ENCODE peak calls at places on chromosome 7, in six cellular contexts. N is mammary epithelial cell, H is astrocyte of the hippocampus, D is T-helper 1 cell, P is DMS53, B is activated T-helper 1 cell treated with Interleukin-2 at 50 U/mL for 16 hours. Z is an unnamed sample.

GRCh38 chr7:40382145-40382544 is 247.3 kb downstream of the SUGCT start:
- DNase-seq in N (no peak), H (no peak), D (no peak), P (no peak), B (no peak), Z (no peak)

GRCh38 chr7:124777268-124777667 is 11.7 kb upstream of the GPR37 start:
- DNase-seq in N (no peak), H (no peak), D (no peak), P (peak; percentile 67), B (no peak), Z (no peak)

GRCh38 chr7:158076215-158076614 is 511.4 kb downstream of the PTPRN2 start:
- DNase-seq in N (no peak), H (no peak), D (no peak), P (no peak), B (no peak), Z (no peak)

GRCh38 chr7:1225462-1226154 is 7.1 kb upstream of the UNCX start:
- DNase-seq in N (no peak), H (peak; percentile 50), D (peak; percentile 38), P (no peak), B (no peak), Z (peak; percentile 76)

GRCh38 chr7:40463449-40463848 is 328.6 kb downstream of the SUGCT start:
- DNase-seq in N (no peak), H (no peak), D (no peak), P (no peak), B (no peak), Z (no peak)

GRCh38 chr7:1150400-1151002 is 9.5 kb downstream of the ZFAND2A start:
- DNase-seq in N (no peak), H (no peak), D (no peak), P (no peak), B (no peak), Z (peak; percentile 39)

GRCh38 chr7:45451636-45452035 is 122.5 kb upstream of the ADCY1 start:
- DNase-seq in N (peak; percentile 64), H (peak; percentile 20), D (no peak), P (no peak), B (no peak), Z (no peak)

GRCh38 chr7:101936612-101937231 is 119.3 kb downstream of the CUX1 start:
- DNase-seq in N (no peak), H (peak; percentile 70), D (no peak), P (no peak), B (no peak), Z (no peak)

GRCh38 chr7:320297-320696 is 30.3 kb downstream of the FOXL3 start:
- DNase-seq in N (no peak), H (no peak), D (no peak), P (no peak), B (no peak), Z (no peak)

GRCh38 chr7:133026210-133026859 is 55.6 kb downstream of the CHCHD3 start:
- DNase-seq in N (no peak), H (no peak), D (no peak), P (no peak), B (no peak), Z (no peak)

GRCh38 chr7:139775829-139776266 is 1.9 kb downstream of the HIPK2 start:
- DNase-seq in N (peak; percentile 68), H (peak; percentile 85), D (peak; percentile 15), P (peak; percentile 92), B (no peak), Z (peak; percentile 87)

GRCh38 chr7:153523320-153524015 is 528.7 kb upstream of the DPP6 start:
- DNase-seq in N (no peak), H (no peak), D (no peak), P (no peak), B (no peak), Z (no peak)

GRCh38 chr7:85602196-85602595 is 415.3 kb upstream of the SEMA3D start:
- DNase-seq in N (peak; percentile 23), H (no peak), D (no peak), P (no peak), B (no peak), Z (no peak)

GRCh38 chr7:9453521-9453920 is 1020.1 kb downstream of the NXPH1 start:
- DNase-seq in N (no peak), H (peak; percentile 21), D (no peak), P (no peak), B (no peak), Z (no peak)

GRCh38 chr7:2525931-2526630 is 6.5 kb downstream of the LFNG start:
- DNase-seq in N (no peak), H (peak; percentile 45), D (peak; percentile 3), P (peak; percentile 88), B (no peak), Z (no peak)

GRCh38 chr7:147432068-147432467 is 1158.5 kb upstream of the C7orf33 start:
- DNase-seq in N (no peak), H (peak; percentile 20), D (no peak), P (peak; percentile 25), B (no peak), Z (no peak)

GRCh38 chr7:128259131-128260056 is 18.3 kb downstream of the LEP start:
- DNase-seq in N (peak; percentile 51), H (peak; percentile 15), D (no peak), P (peak; percentile 29), B (no peak), Z (no peak)

GRCh38 chr7:142749218-142749993 is at the start of gene PRSS1:
- DNase-seq in N (no peak), H (no peak), D (no peak), P (no peak), B (no peak), Z (no peak)

GRCh38 chr7:19776981-19777380 is 3.6 kb upstream of the TMEM196 start:
- DNase-seq in N (no peak), H (no peak), D (no peak), P (no peak), B (no peak), Z (no peak)

GRCh38 chr7:154409703-154410311 is 357.6 kb downstream of the DPP6 start:
- DNase-seq in N (peak; percentile 0), H (peak; percentile 57), D (no peak), P (peak; percentile 11), B (no peak), Z (peak; percentile 61)

GRCh38 chr7:55325371-55325792 is 39.8 kb upstream of the LANCL2 start:
- DNase-seq in N (peak; percentile 44), H (peak; percentile 95), D (no peak), P (no peak), B (no peak), Z (no peak)

GRCh38 chr7:5872326-5872725 is 8.3 kb upstream of the OCM start:
- DNase-seq in N (no peak), H (peak; percentile 7), D (no peak), P (peak; percentile 53), B (no peak), Z (no peak)

GRCh38 chr7:29412912-29413311 is 150.7 kb upstream of the PRR15 start:
- DNase-seq in N (no peak), H (no peak), D (no peak), P (no peak), B (no peak), Z (no peak)

GRCh38 chr7:116353614-116354013 is 143.3 kb downstream of the TES start:
- DNase-seq in N (no peak), H (peak; percentile 41), D (no peak), P (peak; percentile 42), B (no peak), Z (no peak)

GRCh38 chr7:32459767-32460166 is 30.4 kb downstream of the LSM5 start:
- DNase-seq in N (no peak), H (no peak), D (no peak), P (no peak), B (no peak), Z (no peak)

GRCh38 chr7:47819054-47819920 is 129.0 kb downstream of the PKD1L1 start:
- DNase-seq in N (peak; percentile 46), H (peak; percentile 90), D (no peak), P (peak; percentile 80), B (no peak), Z (peak; percentile 84)

GRCh38 chr7:70693690-70694356 is 438.1 kb upstream of the GALNT17 start:
- DNase-seq in N (peak; percentile 58), H (peak; percentile 89), D (peak; percentile 72), P (peak; percentile 82), B (peak; percentile 60), Z (peak; percentile 73)

GRCh38 chr7:70952311-70952710 is 179.6 kb upstream of the GALNT17 start:
- DNase-seq in N (no peak), H (no peak), D (no peak), P (no peak), B (no peak), Z (no peak)

GRCh38 chr7:114921636-114922150 is at the start of gene MDFIC:
- DNase-seq in N (no peak), H (peak; percentile 45), D (peak; percentile 23), P (peak; percentile 41), B (peak; percentile 11), Z (peak; percentile 62)

GRCh38 chr7:24948739-24949138 is 31.2 kb downstream of the OSBPL3 start:
- DNase-seq in N (no peak), H (peak; percentile 41), D (no peak), P (peak; percentile 31), B (no peak), Z (no peak)

GRCh38 chr7:64581929-64582894 is 19.3 kb upstream of the ZNF680 start:
- DNase-seq in N (no peak), H (peak; percentile 90), D (no peak), P (no peak), B (no peak), Z (no peak)

GRCh38 chr7:101436857-101437576 is 74.3 kb downstream of the COL26A1 start:
- DNase-seq in N (no peak), H (no peak), D (no peak), P (no peak), B (no peak), Z (no peak)

GRCh38 chr7:108818742-108819141 is 249.1 kb downstream of the DNAJB9 start:
- DNase-seq in N (no peak), H (no peak), D (no peak), P (no peak), B (no peak), Z (no peak)

GRCh38 chr7:44284216-44284615 is 41.2 kb downstream of the CAMK2B start:
- DNase-seq in N (no peak), H (no peak), D (no peak), P (no peak), B (no peak), Z (no peak)

GRCh38 chr7:102275123-102275703 is 11.5 kb upstream of the SH2B2 start:
- DNase-seq in N (peak; percentile 12), H (no peak), D (no peak), P (no peak), B (no peak), Z (no peak)

GRCh38 chr7:93430917-93431588 is 143.5 kb downstream of the CALCR start:
- DNase-seq in N (no peak), H (no peak), D (no peak), P (no peak), B (no peak), Z (no peak)

GRCh38 chr7:23357190-23358093 is 58.3 kb downstream of the MALSU1 start:
- DNase-seq in N (peak; percentile 81), H (peak; percentile 73), D (no peak), P (peak; percentile 79), B (no peak), Z (no peak)

Z was measured in activated CD4-positive, alpha-beta T cell treated with anti-CD3 and anti-CD28 coated beads, Interleukin-2, amount 10 ng/mL, durations not matched to agents 24 days and 14 days.